ENCODE peak calls at places on chromosomes 7 and 10, in four cellular contexts. U is psoas muscle; C is effector memory CD4-positive, alpha-beta T cell; Q is CD8-positive, alpha-beta T cell. Y is an unnamed sample. For H3K4me1, the result is how much of the 10 kb centered on the place peaks cover.

GRCh38 chr7:27611043-27611442 is 51.6 kb downstream of the HIBADH start:
- DNase-seq in U (no peak), C (no peak), Q (no peak), Y (no peak)

GRCh38 chr10:36608866-36609265 is 516.5 kb upstream of the ANKRD30A start:
- DNase-seq in U (no peak), C (no peak), Q (no peak), Y (no peak)

GRCh38 chr10:117178190-117178589 is 19.1 kb upstream of the KCNK18 start:
- DNase-seq in U (no peak), C (no peak), Q (no peak), Y (no peak)

GRCh38 chr7:130491841-130492518 is at the start of gene MEST:
- DNase-seq in U (no peak), C (no peak), Q (peak), Y (peak)

GRCh38 chr10:6023661-6024333 is 38.4 kb downstream of the IL2RA start:
- DNase-seq in U (no peak), C (no peak), Q (no peak), Y (no peak)

GRCh38 chr7:70068531-70068930 is 470.3 kb downstream of the AUTS2 start:
- DNase-seq in U (no peak), C (no peak), Q (no peak), Y (no peak)

GRCh38 chr10:102119417-102120141 is 589 bp downstream of the LDB1 start:
- DNase-seq in U (peak), C (no peak), Q (peak), Y (peak)

GRCh38 chr10:5603091-5603847 is 63.1 kb downstream of the ASB13 start:
- DNase-seq in U (peak), C (no peak), Q (no peak), Y (no peak)

GRCh38 chr7:73340514-73340913 is 12.6 kb downstream of the FKBP6 start:
- DNase-seq in U (no peak), C (no peak), Q (no peak), Y (no peak)

GRCh38 chr10:76962851-76963250 is 674.8 kb downstream of the KCNMA1 start:
- DNase-seq in U (no peak), C (no peak), Q (no peak), Y (no peak)
- H3K4me1 ChIP-seq in U (under half), C (under half), Q (under half), Y (under half)

GRCh38 chr7:67018940-67019339 is 22.3 kb downstream of the TYW1 start:
- DNase-seq in U (no peak), C (no peak), Q (no peak), Y (no peak)
- H3K27ac ChIP-seq in U (no peak), C (no peak), Q (no peak), Y (no peak)

GRCh38 chr7:37420931-37421330 is 27.7 kb downstream of the ELMO1 start:
- DNase-seq in U (no peak), C (no peak), Q (no peak), Y (no peak)
- H3K4me3 ChIP-seq in U (no peak), C (no peak), Q (no peak), Y (no peak)

GRCh38 chr7:1668932-1669485 is 1.1 kb upstream of the ELFN1 start:
- DNase-seq in U (no peak), C (no peak), Q (no peak), Y (peak)

GRCh38 chr7:1669486-1669951 is 558 bp upstream of the ELFN1 start:
- DNase-seq in U (peak), C (no peak), Q (no peak), Y (no peak)

GRCh38 chr7:1666779-1667565 is 3.1 kb upstream of the ELFN1 start:
- DNase-seq in U (peak), C (no peak), Q (no peak), Y (peak)

GRCh38 chr7:1667566-1668485 is 2.3 kb upstream of the ELFN1 start:
- DNase-seq in U (peak), C (no peak), Q (no peak), Y (peak)

DNA sequence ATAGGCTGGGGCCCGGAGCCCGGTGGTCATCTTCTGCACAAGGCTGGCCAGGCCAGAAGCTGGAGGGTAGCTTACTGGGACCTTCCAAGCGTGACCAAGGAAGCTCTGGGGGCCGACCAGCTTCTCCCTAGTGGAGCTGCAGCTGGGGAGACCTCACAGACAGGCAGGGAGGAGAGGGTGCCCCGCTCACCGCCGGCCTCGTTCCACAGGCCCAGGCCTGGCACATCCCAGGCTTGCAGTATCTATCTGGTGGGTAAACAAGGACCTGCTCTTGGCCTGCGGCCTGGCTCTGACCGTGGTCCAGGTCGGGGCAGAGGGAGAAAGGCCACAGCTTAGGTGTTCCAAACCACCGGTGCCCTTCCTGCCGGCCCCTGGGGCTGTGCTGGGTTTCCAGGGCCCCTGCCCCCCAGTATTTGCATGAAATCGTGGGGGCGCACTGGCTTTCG is 1.6 kb upstream of the ELFN1 start:
- DNase-seq in U (peak), C (no peak), Q (no peak), Y (peak)
- H3K4me1 ChIP-seq in U (under half), C (under half), Q (under half), Y (under half)

DNA sequence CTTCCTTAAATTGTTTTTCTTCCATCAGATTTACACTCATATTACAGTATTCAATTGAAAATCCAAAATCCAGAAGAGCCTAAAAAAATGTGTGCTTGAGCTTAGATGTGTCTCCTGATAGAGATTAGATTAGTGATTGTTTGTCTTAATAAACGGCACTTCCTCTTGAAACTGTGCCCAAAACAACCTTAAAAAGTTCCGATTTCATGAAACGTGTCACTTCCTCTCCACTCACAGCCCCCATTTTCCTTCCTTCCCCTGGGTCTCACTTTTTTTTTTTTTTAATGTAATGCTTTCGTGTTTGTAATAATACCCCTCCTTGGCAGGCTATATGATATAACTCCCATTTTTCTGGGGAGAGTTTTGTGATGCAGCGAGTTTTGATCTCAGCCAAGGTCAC is 114.8 kb upstream of the ADO start:
- DNase-seq in U (no peak), C (no peak), Q (no peak), Y (no peak)
- H3K27ac ChIP-seq in U (no peak), C (peak), Q (no peak), Y (no peak)

GRCh38 chr7:50267525-50268041 is 36.9 kb upstream of the IKZF1 start:
- DNase-seq in U (no peak), C (no peak), Q (no peak), Y (no peak)
- H3K4me3 ChIP-seq in U (no peak), C (no peak), Q (peak), Y (no peak)